ENCODE peak calls at places on chromosomes 3 and 15, in ten cellular contexts. R is body of pancreas, P is HCT116, J is stomach, G is heart left ventricle, Z is gastrocnemius medialis, B is suprapubic skin, X is right lobe of liver, A is tibial nerve, V is IMR-90. C is an unnamed sample.

GRCh38 chr15:40320931-40321371 is 2.5 kb upstream of the INAFM2 start:
- DNase-seq in R (peak), P (peak), J (peak), G (no peak), Z (no peak), B (no peak), X (no peak), A (no peak), V (peak), C (no peak)

GRCh38 chr3:39142067-39142466 is 11.3 kb downstream of the CSRNP1 start:
- DNase-seq in R (no peak), P (no peak), J (peak), G (no peak), Z (no peak), B (no peak), X (no peak), A (no peak), V (no peak), C (peak)

GRCh38 chr15:72319360-72319984 is 485 bp downstream of the CELF6 start:
- DNase-seq in R (peak), P (no peak), J (peak), G (peak), Z (peak), B (peak), X (peak), A (no peak), V (peak), C (no peak)

GRCh38 chr3:53890726-53891499 is 746 bp downstream of the SELENOK start:
- DNase-seq in R (peak), P (peak), J (peak), G (no peak), Z (no peak), B (no peak), X (peak), A (no peak), V (peak), C (no peak)

GRCh38 chr15:71333839-71334238 is 218.6 kb downstream of the THSD4 start:
- DNase-seq in R (no peak), P (no peak), J (no peak), G (no peak), Z (no peak), B (no peak), X (no peak), A (no peak), V (peak), C (no peak)

GRCh38 chr15:71093089-71094024 is 21.9 kb upstream of the THSD4 start:
- DNase-seq in R (peak), P (peak), J (peak), G (no peak), Z (no peak), B (no peak), X (no peak), A (no peak), V (peak), C (no peak)

GRCh38 chr3:9713142-9713541 is 9.5 kb downstream of the CPNE9 start:
- DNase-seq in R (no peak), P (no peak), J (no peak), G (no peak), Z (no peak), B (no peak), X (no peak), A (no peak), V (no peak), C (no peak)

GRCh38 chr15:41965441-41966413 is 6.6 kb downstream of the EHD4 start:
- DNase-seq in R (peak), P (no peak), J (peak), G (peak), Z (no peak), B (peak), X (no peak), A (no peak), V (peak), C (peak)

GRCh38 chr3:98917608-98918007 is 16.1 kb upstream of the DCBLD2 start:
- DNase-seq in R (no peak), P (no peak), J (no peak), G (no peak), Z (no peak), B (no peak), X (no peak), A (no peak), V (no peak), C (no peak)

GRCh38 chr3:30256474-30256873 is 349.9 kb upstream of the TGFBR2 start:
- DNase-seq in R (no peak), P (no peak), J (no peak), G (no peak), Z (no peak), B (no peak), X (no peak), A (no peak), V (peak), C (no peak)

GRCh38 chr3:141280086-141280485 is 48.5 kb downstream of the PXYLP1 start:
- DNase-seq in R (no peak), P (no peak), J (no peak), G (no peak), Z (no peak), B (no peak), X (no peak), A (no peak), V (peak), C (no peak)

GRCh38 chr15:80977627-80978036 is 12.0 kb downstream of the MESD start:
- DNase-seq in R (peak), P (no peak), J (peak), G (peak), Z (no peak), B (peak), X (peak), A (peak), V (no peak), C (peak)

GRCh38 chr3:34001990-34002389 is 203.6 kb downstream of the PDCD6IP start:
- DNase-seq in R (no peak), P (no peak), J (no peak), G (no peak), Z (no peak), B (no peak), X (no peak), A (no peak), V (peak), C (no peak)

GRCh38 chr3:197253243-197253947 is 45.0 kb downstream of the DLG1 start:
- DNase-seq in R (no peak), P (no peak), J (no peak), G (no peak), Z (no peak), B (no peak), X (no peak), A (no peak), V (no peak), C (no peak)

GRCh38 chr3:123297627-123297899 is 95.8 kb downstream of the SEC22A start:
- DNase-seq in R (no peak), P (no peak), J (no peak), G (no peak), Z (no peak), B (no peak), X (no peak), A (no peak), V (no peak), C (no peak)

GRCh38 chr3:152076148-152076547 is 192.6 kb upstream of the MBNL1 start:
- DNase-seq in R (no peak), P (no peak), J (no peak), G (no peak), Z (no peak), B (no peak), X (no peak), A (no peak), V (peak), C (no peak)

GRCh38 chr3:58116161-58116955 is 94.4 kb downstream of the DNASE1L3 start:
- DNase-seq in R (no peak), P (no peak), J (no peak), G (no peak), Z (no peak), B (no peak), X (no peak), A (no peak), V (no peak), C (no peak)

GRCh38 chr15:94080416-94080815 is 150.9 kb upstream of the MCTP2 start:
- DNase-seq in R (no peak), P (no peak), J (no peak), G (peak), Z (peak), B (peak), X (no peak), A (peak), V (no peak), C (peak)

GRCh38 chr3:124619887-124620599 is 110.2 kb upstream of the UMPS start:
- DNase-seq in R (no peak), P (no peak), J (no peak), G (no peak), Z (no peak), B (no peak), X (no peak), A (no peak), V (no peak), C (no peak)

GRCh38 chr3:50486219-50486888 is 17.1 kb downstream of the CACNA2D2 start:
- DNase-seq in R (no peak), P (no peak), J (no peak), G (no peak), Z (no peak), B (no peak), X (no peak), A (no peak), V (peak), C (no peak)

GRCh38 chr15:25175033-25175788 is 220.4 kb downstream of the SNRPN start:
- DNase-seq in R (peak), P (no peak), J (peak), G (no peak), Z (no peak), B (peak), X (peak), A (no peak), V (no peak), C (peak)

GRCh38 chr3:179973931-179974361 is 62.8 kb downstream of the PEX5L start:
- DNase-seq in R (no peak), P (no peak), J (no peak), G (no peak), Z (no peak), B (no peak), X (no peak), A (no peak), V (no peak), C (no peak)

GRCh38 chr15:54604963-54605362 is 591.8 kb downstream of the RSL24D1 start:
- DNase-seq in R (no peak), P (no peak), J (no peak), G (no peak), Z (no peak), B (no peak), X (no peak), A (no peak), V (no peak), C (no peak)

GRCh38 chr3:29410660-29411405 is 130.0 kb downstream of the RBMS3 start:
- DNase-seq in R (no peak), P (no peak), J (no peak), G (no peak), Z (no peak), B (no peak), X (no peak), A (no peak), V (no peak), C (no peak)

GRCh38 chr3:195271116-195271858 is at the start of gene XXYLT1:
- DNase-seq in R (peak), P (peak), J (peak), G (peak), Z (peak), B (peak), X (peak), A (peak), V (peak), C (peak)
- TF ChIP-seq POLR2A in R (no peak), P (no peak), J (no peak), G (peak), Z (no peak), B (no peak), X (peak), A (peak), V (peak), C (no peak)

GRCh38 chr15:29613951-29614382 is 208.3 kb downstream of the TJP1 start:
- DNase-seq in R (peak), P (peak), J (no peak), G (no peak), Z (no peak), B (no peak), X (no peak), A (no peak), V (no peak), C (peak)
- TF ChIP-seq CTCF in R (no peak), P (peak), J (no peak), G (no peak), Z (no peak), B (no peak), X (no peak), A (no peak), V (no peak), C (no peak)

GRCh38 chr3:168093229-168093628 is 2.5 kb downstream of the GOLIM4 start:
- DNase-seq in R (no peak), P (no peak), J (no peak), G (no peak), Z (no peak), B (no peak), X (no peak), A (no peak), V (no peak), C (no peak)

GRCh38 chr3:168094877-168095610 is 680 bp downstream of the GOLIM4 start:
- DNase-seq in R (peak), P (peak), J (peak), G (peak), Z (peak), B (peak), X (peak), A (peak), V (peak), C (peak)

GRCh38 chr3:168091961-168092360 is 3.8 kb downstream of the GOLIM4 start:
- DNase-seq in R (no peak), P (no peak), J (no peak), G (no peak), Z (no peak), B (no peak), X (no peak), A (no peak), V (no peak), C (no peak)

GRCh38 chr3:168094580-168094876 is 1.2 kb downstream of the GOLIM4 start:
- DNase-seq in R (no peak), P (no peak), J (peak), G (no peak), Z (no peak), B (no peak), X (no peak), A (no peak), V (no peak), C (no peak)

GRCh38 chr3:168093790-168094189 is 1.9 kb downstream of the GOLIM4 start:
- DNase-seq in R (no peak), P (no peak), J (no peak), G (no peak), Z (no peak), B (no peak), X (no peak), A (no peak), V (no peak), C (no peak)
- H3K4me3 ChIP-seq in R (no peak), P (no peak), J (peak), G (peak), Z (peak), B (peak), X (peak), A (peak), V (peak), C (no peak)

DNA sequence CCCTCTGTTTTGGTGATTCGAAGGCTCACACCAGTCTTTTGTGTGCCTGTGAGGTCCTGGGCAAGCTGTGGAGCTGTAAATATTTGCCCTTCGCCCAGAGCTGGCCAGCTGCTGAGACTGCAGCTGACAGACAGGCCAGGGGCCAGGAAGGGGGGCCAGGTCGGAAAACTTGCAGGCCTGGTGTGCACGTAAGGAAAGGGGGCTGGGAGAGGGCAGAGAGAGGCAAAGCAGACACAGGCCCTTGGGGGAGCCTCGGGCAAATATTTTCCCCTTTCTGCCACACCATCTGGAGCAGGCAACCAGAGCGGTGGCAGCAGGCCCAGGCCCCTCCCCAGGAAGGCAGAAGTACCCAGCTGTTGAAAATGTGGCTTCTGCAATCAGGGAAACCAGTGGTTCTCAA is 2.6 kb downstream of the PDZRN3 start:
- DNase-seq in R (peak), P (no peak), J (peak), G (peak), Z (peak), B (no peak), X (peak), A (no peak), V (peak), C (no peak)
- TF ChIP-seq POLR2A in R (peak), P (no peak), J (no peak), G (peak), Z (no peak), B (no peak), X (no peak), A (no peak), V (no peak), C (no peak)

C was measured in lower leg skin.